ENCODE peak calls at places on chromosomes 5 and 9, in seven cellular contexts. V is A549, N is upper lobe of left lung, Y is esophagus squamous epithelium, M is testis, E is lower leg skin, K is heart left ventricle. L is an unnamed sample.

GRCh38 chr5:82808960-82809359 is 268.2 kb downstream of the TMEM167A start:
- DNase-seq in V (no peak), N (no peak), Y (no peak), M (no peak), E (no peak), K (no peak), L (peak; percentile 67)

GRCh38 chr9:95131023-95131943 is 186.2 kb downstream of the FANCC start:
- DNase-seq in V (peak; percentile 58), N (peak; percentile 60), Y (no peak), M (peak; percentile 87), E (peak; percentile 92), K (peak; percentile 54), L (peak; percentile 58)

GRCh38 chr9:20321683-20322082 is 300.6 kb downstream of the MLLT3 start:
- DNase-seq in V (no peak), N (no peak), Y (no peak), M (no peak), E (no peak), K (no peak), L (no peak)

GRCh38 chr5:22611327-22611726 is 241.8 kb downstream of the CDH12 start:
- DNase-seq in V (no peak), N (no peak), Y (no peak), M (no peak), E (no peak), K (no peak), L (no peak)

GRCh38 chr5:15691536-15691935 is 191.6 kb downstream of the FBXL7 start:
- DNase-seq in V (no peak), N (no peak), Y (no peak), M (no peak), E (no peak), K (no peak), L (no peak)

GRCh38 chr9:106860731-106861584 is 2.0 kb upstream of the ZNF462 start:
- DNase-seq in V (peak; percentile 14), N (no peak), Y (no peak), M (peak; percentile 32), E (peak; percentile 89), K (peak; percentile 60), L (no peak)

GRCh38 chr9:127897194-127897692 is 2.2 kb downstream of the ST6GALNAC6 start:
- DNase-seq in V (peak; percentile 47), N (peak; percentile 79), Y (no peak), M (peak; percentile 95), E (peak; percentile 95), K (peak; percentile 85), L (peak; percentile 86)

GRCh38 chr5:65862384-65862783 is 64.0 kb upstream of the ERBIN start:
- DNase-seq in V (no peak), N (no peak), Y (no peak), M (no peak), E (no peak), K (no peak), L (no peak)

GRCh38 chr5:115417076-115417475 is 120.6 kb upstream of the CCDC112 start:
- DNase-seq in V (no peak), N (no peak), Y (no peak), M (no peak), E (no peak), K (no peak), L (no peak)

GRCh38 chr5:151251001-151251551 is 1.9 kb upstream of the GM2A start:
- DNase-seq in V (no peak), N (peak; percentile 26), Y (no peak), M (peak; percentile 69), E (peak; percentile 36), K (no peak), L (no peak)

GRCh38 chr5:148880197-148880596 is 53.8 kb downstream of the ADRB2 start:
- DNase-seq in V (no peak), N (no peak), Y (no peak), M (no peak), E (no peak), K (no peak), L (no peak)

GRCh38 chr5:57844410-57844809 is 361.8 kb upstream of the ACTBL2 start:
- DNase-seq in V (no peak), N (no peak), Y (no peak), M (no peak), E (no peak), K (peak; percentile 66), L (no peak)

GRCh38 chr9:93257808-93258331 is 73.9 kb downstream of the WNK2 start:
- DNase-seq in V (no peak), N (peak; percentile 7), Y (no peak), M (peak; percentile 11), E (no peak), K (no peak), L (no peak)

GRCh38 chr5:110087829-110088228 is 398.1 kb downstream of the MAN2A1 start:
- DNase-seq in V (no peak), N (no peak), Y (no peak), M (no peak), E (no peak), K (no peak), L (no peak)

GRCh38 chr5:115568668-115569067 is 24.1 kb upstream of the FEM1C start:
- DNase-seq in V (no peak), N (no peak), Y (no peak), M (no peak), E (no peak), K (no peak), L (no peak)

GRCh38 chr5:111374380-111374779 is 138.0 kb downstream of the STARD4 start:
- DNase-seq in V (no peak), N (no peak), Y (no peak), M (no peak), E (no peak), K (no peak), L (no peak)

GRCh38 chr5:102583663-102584062 is 84.9 kb upstream of the SLCO6A1 start:
- DNase-seq in V (peak; percentile 1), N (no peak), Y (no peak), M (no peak), E (no peak), K (no peak), L (peak; percentile 29)

GRCh38 chr5:149954798-149955197 is 5.8 kb upstream of the SLC26A2 start:
- DNase-seq in V (no peak), N (no peak), Y (no peak), M (no peak), E (no peak), K (no peak), L (no peak)

GRCh38 chr5:149951138-149951749 is 6.7 kb upstream of the PDE6A start:
- DNase-seq in V (peak; percentile 22), N (no peak), Y (no peak), M (no peak), E (no peak), K (no peak), L (no peak)

GRCh38 chr5:149944666-149945065 is at the start of gene PDE6A:
- DNase-seq in V (no peak), N (no peak), Y (no peak), M (no peak), E (no peak), K (no peak), L (no peak)

GRCh38 chr5:149946118-149946517 is 1.5 kb upstream of the PDE6A start:
- DNase-seq in V (no peak), N (no peak), Y (no peak), M (no peak), E (no peak), K (no peak), L (no peak)

DNA sequence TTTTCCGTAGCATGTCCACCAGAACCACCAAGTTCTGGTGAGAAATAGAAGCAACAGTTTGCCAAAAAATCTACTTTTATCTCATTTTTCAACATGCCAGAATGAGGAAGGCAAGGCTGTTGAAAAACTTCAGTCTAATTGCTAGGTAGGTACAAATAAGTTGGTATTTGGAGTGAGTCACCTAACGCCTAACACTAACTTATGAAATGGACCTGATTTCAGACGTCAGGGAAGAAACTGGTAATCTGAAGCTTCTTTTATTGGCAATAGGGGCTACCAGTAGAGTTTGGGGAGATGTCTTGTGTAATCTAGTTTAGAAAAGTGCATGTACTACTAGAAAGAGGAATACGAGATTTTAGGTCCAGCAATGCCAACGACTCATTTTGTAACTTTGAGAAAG is 4.4 kb upstream of the PDE6A start:
- DNase-seq in V (no peak), N (no peak), Y (no peak), M (no peak), E (no peak), K (no peak), L (no peak)
- TF ChIP-seq POLR2A in V (no peak), N (no peak), Y (no peak), M (no peak), E (no peak), K (no peak), L (no peak)

GRCh38 chr5:178211095-178212048 is 7.0 kb downstream of the HNRNPAB start:
- DNase-seq in V (no peak), N (no peak), Y (no peak), M (no peak), E (no peak), K (no peak), L (no peak)

GRCh38 chr5:178213003-178213449 is 8.7 kb downstream of the HNRNPAB start:
- DNase-seq in V (no peak), N (no peak), Y (no peak), M (no peak), E (no peak), K (no peak), L (no peak)

GRCh38 chr5:178213748-178214151 is 9.4 kb downstream of the HNRNPAB start:
- DNase-seq in V (no peak), N (no peak), Y (no peak), M (no peak), E (no peak), K (no peak), L (no peak)

GRCh38 chr5:178214160-178214803 is 9.9 kb downstream of the HNRNPAB start:
- DNase-seq in V (no peak), N (no peak), Y (no peak), M (no peak), E (no peak), K (no peak), L (no peak)

GRCh38 chr5:178212241-178213002 is 8.1 kb downstream of the HNRNPAB start:
- DNase-seq in V (no peak), N (no peak), Y (no peak), M (no peak), E (no peak), K (no peak), L (no peak)
- TF ChIP-seq POLR2A in V (no peak), N (no peak), Y (no peak), M (no peak), E (no peak), K (no peak), L (peak; percentile 52)

DNA sequence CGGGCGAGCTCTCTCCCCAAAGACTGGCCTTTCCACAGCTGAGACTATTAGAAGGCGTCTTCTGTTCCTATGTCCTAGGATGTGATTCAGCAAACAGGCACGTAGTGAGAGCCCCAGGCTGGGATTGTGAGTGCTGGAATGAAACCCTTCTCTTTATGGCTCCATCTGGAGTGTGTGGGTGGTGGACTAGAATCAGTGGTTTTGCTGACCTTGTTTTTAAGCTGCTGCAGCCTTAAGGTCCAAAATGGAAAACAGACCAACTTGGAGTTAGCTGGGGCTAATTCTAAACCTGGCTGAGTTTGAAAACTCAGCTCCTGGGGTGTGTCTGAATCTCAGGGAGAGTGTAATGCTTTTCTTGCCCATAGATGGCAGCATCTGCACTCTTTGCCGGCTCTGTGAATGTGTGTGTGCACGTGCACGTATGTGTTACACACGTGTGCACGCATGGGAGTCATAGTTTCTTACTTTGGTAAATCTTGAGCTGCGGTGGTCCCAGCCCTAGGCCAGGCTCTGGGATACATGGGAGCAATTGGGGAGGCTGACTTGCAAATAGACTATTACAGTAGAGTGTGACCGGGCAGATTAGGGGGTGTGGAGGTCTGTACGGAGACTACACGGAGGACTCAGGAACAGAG is 10.7 kb downstream of the GSN start:
- DNase-seq in V (peak; percentile 75), N (peak; percentile 73), Y (no peak), M (peak; percentile 81), E (peak; percentile 94), K (peak; percentile 77), L (peak; percentile 51)
- TF ChIP-seq POLR2A in V (no peak), N (no peak), Y (peak; percentile 34), M (no peak), E (no peak), K (no peak), L (no peak)

GRCh38 chr9:86948153-86948929 is 1.0 kb upstream of the GAS1 start:
- DNase-seq in V (peak; percentile 76), N (peak; percentile 61), Y (peak; percentile 15), M (peak; percentile 86), E (peak; percentile 95), K (peak; percentile 76), L (peak; percentile 58)
- TF ChIP-seq POLR2A in V (no peak), N (no peak), Y (no peak), M (no peak), E (no peak), K (no peak), L (no peak)

L was measured in erythroblast.